ENCODE peak calls at places on chromosomes 1 and 21, in ten cellular contexts. D, Z, U, L, M, G, O, S, H and F are unnamed samples.

GRCh38 chr1:185338719-185339622 is 21.9 kb upstream of the IVNS1ABP start:
- DNase-seq in D (peak), S (no peak), L (no peak), H (peak), M (no peak), U (peak), G (peak), O (no peak), Z (peak), F (no peak)

GRCh38 chr1:240515505-240515904 is 96.5 kb downstream of the GREM2 start:
- DNase-seq in Z (no peak), G (no peak), S (no peak), D (peak), U (no peak), H (no peak), M (no peak), O (no peak), L (no peak), F (no peak)

GRCh38 chr1:56877973-56878372 is 23.4 kb downstream of the C8A start:
- DNase-seq in D (peak), U (no peak), O (no peak), Z (no peak), L (no peak), S (no peak), M (no peak), H (no peak), G (no peak), F (no peak)

GRCh38 chr1:229716692-229717091 is 90.6 kb downstream of the URB2 start:
- DNase-seq in S (no peak), M (no peak), O (no peak), G (no peak), D (no peak), H (no peak), L (no peak), Z (no peak), U (no peak), F (no peak)

GRCh38 chr1:201531551-201532425 is 7.1 kb upstream of the NAV1 start:
- DNase-seq in U (peak), D (no peak), M (peak), O (no peak), G (no peak), Z (peak), L (peak), S (no peak), H (no peak), F (no peak)

GRCh38 chr1:89260575-89261275 is 11.9 kb downstream of the GBP5 start:
- DNase-seq in D (peak), M (no peak), S (no peak), O (no peak), L (no peak), Z (no peak), H (no peak), U (peak), G (no peak), F (no peak)

GRCh38 chr1:6168947-6169586 is 11.1 kb downstream of the CHD5 start:
- DNase-seq in S (no peak), G (no peak), L (no peak), H (no peak), U (no peak), O (no peak), D (no peak), M (no peak), Z (no peak), F (no peak)

GRCh38 chr21:43211085-43212071 is 42.6 kb downstream of the CRYAA start:
- DNase-seq in U (no peak), L (peak), O (no peak), D (no peak), Z (no peak), M (no peak), H (peak), S (peak), G (no peak), F (peak)

GRCh38 chr1:23019851-23020625 is 770 bp downstream of the KDM1A start:
- DNase-seq in L (peak), Z (peak), G (peak), U (peak), H (peak), M (no peak), D (peak), S (no peak), O (peak), F (peak)

GRCh38 chr21:30349572-30349971 is 1.2 kb upstream of the KRTAP23-1 start:
- DNase-seq in S (no peak), D (no peak), M (no peak), U (no peak), H (no peak), Z (no peak), G (no peak), O (no peak), L (no peak), F (no peak)

GRCh38 chr1:159914252-159915018 is 10.9 kb downstream of the TAGLN2 start:
- DNase-seq in H (no peak), G (no peak), U (no peak), M (no peak), Z (no peak), L (no peak), S (peak), O (no peak), D (no peak), F (no peak)

GRCh38 chr1:147167361-147167760 is 4.9 kb downstream of the PRKAB2 start:
- DNase-seq in D (peak), U (peak), O (no peak), Z (no peak), L (no peak), M (no peak), G (no peak), H (no peak), S (no peak), F (no peak)

GRCh38 chr1:190579517-190580193 is 102.0 kb upstream of the BRINP3 start:
- DNase-seq in H (no peak), Z (no peak), G (no peak), S (no peak), U (no peak), O (no peak), L (no peak), D (peak), M (no peak), F (no peak)